ENCODE peak calls at places on chromosome 18, in ten cellular contexts. C, O, F, A, Q, D, I, Z, J and R are unnamed samples.
A peak's percentile ranks its signal among the peaks of the same experiment; 100 is the strongest.

GRCh38 chr18:45254683-45255082 is 360.6 kb upstream of the SLC14A2 start:
- DNase-seq in O (peak; percentile 81), F (peak; percentile 48), A (no peak), D (no peak), I (peak; percentile 14), C (no peak), Q (no peak), J (no peak), Z (no peak), R (no peak)

GRCh38 chr18:32470136-32470712 is 458 bp downstream of the GAREM1 start:
- DNase-seq in J (no peak), F (peak; percentile 24), Q (peak; percentile 29), O (peak; percentile 63), Z (peak; percentile 69), A (peak; percentile 42), C (peak; percentile 38), I (peak; percentile 22), D (no peak), R (no peak)

GRCh38 chr18:46398625-46399024 is 258.4 kb downstream of the LOXHD1 start:
- DNase-seq in D (no peak), I (no peak), Q (no peak), J (no peak), C (no peak), O (peak; percentile 19), Z (no peak), A (no peak), F (no peak), R (no peak)

GRCh38 chr18:13369353-13369752 is 150.8 kb downstream of the LDLRAD4 start:
- DNase-seq in O (no peak), J (no peak), D (no peak), I (no peak), Z (no peak), Q (no peak), F (no peak), A (no peak), C (no peak), R (no peak)

GRCh38 chr18:6566338-6566911 is 151.7 kb upstream of the L3MBTL4 start:
- DNase-seq in J (peak; percentile 74), Z (peak; percentile 72), C (no peak), Q (no peak), A (no peak), F (no peak), D (no peak), I (no peak), O (no peak), R (no peak)

GRCh38 chr18:40867452-40867851 is 1087.6 kb upstream of the PIK3C3 start:
- DNase-seq in O (peak; percentile 91), J (peak; percentile 46), A (no peak), Q (no peak), Z (no peak), D (no peak), F (peak; percentile 82), C (no peak), I (peak; percentile 86), R (no peak)

GRCh38 chr18:11886629-11887028 is 21.5 kb downstream of the MPPE1 start:
- DNase-seq in A (no peak), Z (no peak), I (no peak), F (no peak), C (no peak), Q (no peak), D (no peak), O (no peak), J (no peak), R (no peak)

GRCh38 chr18:25433590-25433989 is 81.6 kb upstream of the ZNF521 start:
- DNase-seq in C (no peak), A (no peak), J (no peak), F (no peak), I (no peak), Q (no peak), O (no peak), Z (no peak), D (no peak), R (no peak)

GRCh38 chr18:8946046-8946838 is 156.3 kb upstream of the NDUFV2 start:
- DNase-seq in I (peak; percentile 98), F (peak; percentile 98), D (no peak), J (peak; percentile 94), Z (no peak), Q (no peak), O (peak; percentile 95), A (no peak), C (no peak), R (no peak)

GRCh38 chr18:9808530-9809241 is 77.1 kb upstream of the TXNDC2 start:
- DNase-seq in J (peak; percentile 72), Q (no peak), Z (peak; percentile 53), I (peak; percentile 39), A (peak; percentile 13), O (peak; percentile 43), D (no peak), F (peak; percentile 17), C (peak; percentile 93), R (no peak)

GRCh38 chr18:70377857-70378701 is 89.2 kb downstream of the SOCS6 start:
- DNase-seq in Q (no peak), D (no peak), O (peak; percentile 36), A (no peak), J (no peak), F (no peak), I (no peak), C (no peak), Z (no peak), R (no peak)

GRCh38 chr18:54233761-54234160 is 9.3 kb upstream of the MBD2 start:
- DNase-seq in Q (no peak), O (no peak), I (no peak), J (no peak), F (no peak), D (no peak), Z (no peak), A (no peak), C (no peak), R (no peak)

GRCh38 chr18:53796042-53796729 is 428.3 kb downstream of the MBD2 start:
- DNase-seq in O (peak; percentile 96), F (peak; percentile 79), I (peak; percentile 91), Z (no peak), Q (no peak), J (peak; percentile 89), C (no peak), A (no peak), D (no peak), R (peak; percentile 36)

GRCh38 chr18:23619388-23619873 is 33.1 kb upstream of the NPC1 start:
- DNase-seq in F (peak; percentile 10), I (peak; percentile 30), O (peak; percentile 55), C (peak; percentile 70), D (no peak), J (no peak), Q (no peak), A (peak; percentile 20), Z (peak; percentile 57), R (no peak)

GRCh38 chr18:1663879-1664705 is 759.4 kb downstream of the ADCYAP1 start:
- DNase-seq in A (peak; percentile 13), I (peak; percentile 1), J (peak; percentile 69), C (peak; percentile 89), D (peak; percentile 61), Z (peak; percentile 83), F (no peak), Q (peak; percentile 47), O (peak; percentile 23), R (peak; percentile 75)

GRCh38 chr18:56770097-56770496 is 118.9 kb downstream of the WDR7 start:
- DNase-seq in Q (no peak), A (no peak), D (no peak), Z (no peak), J (no peak), I (no peak), F (no peak), C (no peak), O (no peak), R (no peak)

GRCh38 chr18:8538935-8539334 is 70.3 kb upstream of the RAB12 start:
- DNase-seq in O (no peak), Z (no peak), Q (no peak), A (no peak), I (no peak), F (no peak), J (no peak), D (no peak), C (no peak), R (no peak)

GRCh38 chr18:65906621-65907034 is 155.8 kb downstream of the CDH7 start:
- DNase-seq in F (no peak), Z (peak; percentile 4), A (no peak), O (no peak), C (peak; percentile 79), J (peak; percentile 83), D (no peak), I (no peak), Q (no peak), R (no peak)

GRCh38 chr18:26941608-26942007 is 76.1 kb upstream of the AQP4 start:
- DNase-seq in O (no peak), A (no peak), D (no peak), F (no peak), Z (no peak), Q (no peak), C (no peak), I (no peak), J (peak; percentile 18), R (no peak)

DNA sequence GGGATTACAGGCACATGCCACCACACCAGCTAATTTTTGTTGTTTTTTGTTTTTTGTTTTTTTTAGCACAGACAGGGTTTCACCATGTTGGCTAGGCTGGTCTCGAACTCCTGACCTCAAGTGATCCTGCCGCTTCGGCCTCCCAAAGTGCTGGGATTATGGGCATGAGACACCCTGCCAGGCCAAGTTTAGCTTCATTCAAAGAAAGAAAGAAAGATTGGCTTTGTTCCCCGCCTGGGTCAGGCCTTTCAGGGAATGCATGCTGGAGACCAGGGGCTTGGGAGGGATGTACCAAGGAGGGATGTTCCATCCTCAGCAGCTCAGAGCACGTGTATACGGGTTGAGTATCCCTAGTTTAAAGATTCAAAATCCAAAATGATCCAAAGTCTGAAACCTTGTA is 283.0 kb downstream of the ALPK2 start:
- DNase-seq in D (no peak), O (no peak), J (no peak), F (no peak), A (no peak), I (no peak), C (peak; percentile 61), Q (no peak), Z (peak; percentile 55), R (no peak)
- H3K27ac ChIP-seq in D (no peak overlapping the region), O (no peak overlapping the region), J (no peak overlapping the region), F (no peak overlapping the region), A (no peak overlapping the region), I (no peak overlapping the region), C (peak overlapping the region; percentile 98), Q (no peak overlapping the region), Z (no peak overlapping the region), R (no peak overlapping the region)

GRCh38 chr18:50307738-50308470 is 20.4 kb upstream of the CXXC1 start:
- DNase-seq in F (peak; percentile 90), C (peak; percentile 98), I (peak; percentile 78), Q (peak; percentile 97), Z (peak; percentile 96), A (peak; percentile 82), O (peak; percentile 96), D (peak; percentile 90), J (peak; percentile 53), R (peak; percentile 92)
- H3K4me3 ChIP-seq in F (peak overlapping the region; percentile 72), C (peak overlapping the region; percentile 59), I (peak overlapping the region; percentile 60), Q (peak overlapping the region; percentile 69), Z (peak overlapping the region; percentile 60), A (no peak overlapping the region), O (peak overlapping the region; percentile 80), D (peak overlapping the region; percentile 65), J (peak overlapping the region; percentile 63), R (peak overlapping the region; percentile 38)

GRCh38 chr18:47561316-47561715 is 309.9 kb upstream of the SKOR2 start:
- DNase-seq in Q (no peak), Z (peak; percentile 25), A (no peak), D (no peak), I (no peak), C (peak; percentile 78), F (no peak), O (no peak), J (no peak), R (no peak)
- TF ChIP-seq EZH2 in Q (no peak), Z (no peak), A (no peak), D (no peak), I (no peak), C (no peak), F (no peak), O (no peak), J (no peak), R (no peak)

GRCh38 chr18:37519506-37520135 is 46.0 kb downstream of the CELF4 start:
- DNase-seq in J (no peak), Q (no peak), Z (no peak), D (no peak), I (no peak), C (no peak), O (no peak), A (no peak), F (no peak), R (no peak)
- H3K27ac ChIP-seq in J (no peak overlapping the region), Q (no peak overlapping the region), Z (no peak overlapping the region), D (no peak overlapping the region), I (no peak overlapping the region), C (no peak overlapping the region), O (no peak overlapping the region), A (no peak overlapping the region), F (no peak overlapping the region), R (no peak overlapping the region)